ENCODE peak calls at places on chromosomes 7 and 10, in nine cellular contexts. L is uterus; S is HCT116; Y is neuronal stem cell; F is CD8-positive, alpha-beta T cell; W is sigmoid colon; J is A549; M is heart left ventricle; E is SJSA1. O is an unnamed sample. For H3K9me3, the result is how much of the 10 kb centered on the place peaks cover.

GRCh38 chr7:8147760-8148463 is 114.1 kb downstream of the ICA1 start:
- DNase-seq in L (no peak), S (no peak), Y (no peak), F (no peak), W (no peak), J (no peak), M (peak), E (no peak), O (no peak)

GRCh38 chr7:75716992-75717626 is 21.6 kb downstream of the HIP1 start:
- DNase-seq in L (no peak), S (peak), Y (no peak), F (no peak), W (no peak), J (peak), M (no peak), E (no peak), O (no peak)

GRCh38 chr7:106679153-106679931 is 18.4 kb upstream of the CCDC71L start:
- DNase-seq in L (no peak), S (no peak), Y (no peak), F (no peak), W (no peak), J (peak), M (no peak), E (peak), O (no peak)

GRCh38 chr10:73998623-73999622 is 1.0 kb downstream of the VCL start:
- DNase-seq in L (peak), S (peak), Y (peak), F (peak), W (peak), J (peak), M (peak), E (peak), O (peak)

GRCh38 chr7:115135769-115136410 is 214.0 kb downstream of the MDFIC start:
- DNase-seq in L (peak), S (no peak), Y (no peak), F (no peak), W (no peak), J (no peak), M (no peak), E (no peak), O (no peak)

GRCh38 chr10:22333167-22333566 is 12.1 kb upstream of the SPAG6 start:
- DNase-seq in L (no peak), S (no peak), Y (peak), F (no peak), W (no peak), J (no peak), M (no peak), E (no peak), O (no peak)

GRCh38 chr10:112362833-112363232 is 11.1 kb upstream of the ACSL5 start:
- DNase-seq in L (peak), S (no peak), Y (no peak), F (no peak), W (no peak), J (no peak), M (peak), E (no peak), O (no peak)

GRCh38 chr10:43228783-43229207 is 38.1 kb downstream of the RASGEF1A start:
- DNase-seq in L (no peak), S (no peak), Y (no peak), F (peak), W (peak), J (no peak), M (no peak), E (no peak), O (peak)

GRCh38 chr10:102801496-102801895 is 35.7 kb downstream of the CYP17A1 start:
- DNase-seq in L (no peak), S (no peak), Y (no peak), F (no peak), W (no peak), J (no peak), M (no peak), E (no peak), O (no peak)

GRCh38 chr10:128875030-128875744 is 591.9 kb upstream of the MGMT start:
- DNase-seq in L (no peak), S (no peak), Y (no peak), F (no peak), W (no peak), J (no peak), M (no peak), E (no peak), O (no peak)

GRCh38 chr7:92602352-92603088 is 12.3 kb upstream of the FAM133B start:
- DNase-seq in L (no peak), S (no peak), Y (no peak), F (no peak), W (no peak), J (no peak), M (no peak), E (no peak), O (no peak)

GRCh38 chr10:33240265-33240664 is 94.2 kb downstream of the NRP1 start:
- DNase-seq in L (no peak), S (no peak), Y (no peak), F (no peak), W (no peak), J (no peak), M (no peak), E (no peak), O (no peak)

GRCh38 chr7:96321041-96321669 is 743 bp downstream of the SLC25A13 start:
- DNase-seq in L (peak), S (peak), Y (peak), F (no peak), W (peak), J (peak), M (peak), E (peak), O (peak)

GRCh38 chr10:52879651-52880050 is 107.1 kb upstream of the MBL2 start:
- DNase-seq in L (no peak), S (no peak), Y (no peak), F (no peak), W (no peak), J (no peak), M (no peak), E (no peak), O (no peak)

GRCh38 chr10:43623351-43623750 is 17.1 kb downstream of the ZNF485 start:
- DNase-seq in L (no peak), S (no peak), Y (no peak), F (no peak), W (no peak), J (no peak), M (no peak), E (no peak), O (no peak)

GRCh38 chr7:121419201-121420148 is 23.4 kb upstream of the FAM3C start:
- DNase-seq in L (no peak), S (no peak), Y (no peak), F (no peak), W (no peak), J (no peak), M (no peak), E (no peak), O (no peak)

GRCh38 chr7:27109533-27110162 is 7.2 kb upstream of the HOXA2 start:
- DNase-seq in L (no peak), S (no peak), Y (no peak), F (no peak), W (no peak), J (no peak), M (no peak), E (no peak), O (no peak)

GRCh38 chr7:111374027-111374426 is 188.3 kb downstream of the IMMP2L start:
- DNase-seq in L (no peak), S (no peak), Y (no peak), F (no peak), W (no peak), J (no peak), M (no peak), E (no peak), O (no peak)

GRCh38 chr7:47498229-47499056 is 83.5 kb downstream of the TNS3 start:
- DNase-seq in L (no peak), S (no peak), Y (no peak), F (no peak), W (peak), J (no peak), M (no peak), E (no peak), O (no peak)

GRCh38 chr7:89837515-89837914 is 316.8 kb upstream of the STEAP1 start:
- DNase-seq in L (no peak), S (no peak), Y (peak), F (no peak), W (no peak), J (no peak), M (no peak), E (no peak), O (no peak)

GRCh38 chr7:41940760-41941343 is 238.0 kb upstream of the INHBA start:
- DNase-seq in L (peak), S (peak), Y (peak), F (peak), W (peak), J (peak), M (peak), E (peak), O (peak)

GRCh38 chr7:107777702-107778101 is 25.3 kb downstream of the SLC26A3 start:
- DNase-seq in L (no peak), S (no peak), Y (no peak), F (no peak), W (peak), J (no peak), M (no peak), E (no peak), O (no peak)

GRCh38 chr7:158495780-158496179 is 91.8 kb downstream of the PTPRN2 start:
- DNase-seq in L (peak), S (peak), Y (peak), F (no peak), W (no peak), J (peak), M (no peak), E (peak), O (no peak)

GRCh38 chr7:44368885-44369284 is 43.5 kb upstream of the CAMK2B start:
- DNase-seq in L (no peak), S (no peak), Y (no peak), F (no peak), W (no peak), J (no peak), M (no peak), E (no peak), O (no peak)

GRCh38 chr7:45689011-45689796 is 115.0 kb downstream of the ADCY1 start:
- DNase-seq in L (no peak), S (no peak), Y (no peak), F (no peak), W (no peak), J (no peak), M (no peak), E (peak), O (no peak)

GRCh38 chr7:149716007-149716931 is 57.1 kb downstream of the ZNF467 start:
- DNase-seq in L (no peak), S (no peak), Y (no peak), F (no peak), W (peak), J (peak), M (no peak), E (peak), O (no peak)

GRCh38 chr10:84269773-84270172 is 24.9 kb downstream of the RGR start:
- DNase-seq in L (no peak), S (peak), Y (no peak), F (no peak), W (no peak), J (no peak), M (no peak), E (no peak), O (no peak)

GRCh38 chr7:8064828-8065227 is 96.2 kb downstream of the GLCCI1 start:
- DNase-seq in L (no peak), S (no peak), Y (no peak), F (no peak), W (no peak), J (no peak), M (no peak), E (no peak), O (no peak)

GRCh38 chr10:89207801-89208551 is 859 bp upstream of the CH25H start:
- DNase-seq in L (peak), S (no peak), Y (peak), F (peak), W (peak), J (no peak), M (peak), E (no peak), O (no peak)

GRCh38 chr7:157521061-157521731 is 184.4 kb downstream of the DNAJB6 start:
- DNase-seq in L (no peak), S (no peak), Y (no peak), F (peak), W (peak), J (no peak), M (no peak), E (peak), O (no peak)

GRCh38 chr7:105673367-105674188 is 92.3 kb upstream of the EFCAB10 start:
- DNase-seq in L (no peak), S (no peak), Y (no peak), F (no peak), W (peak), J (no peak), M (no peak), E (no peak), O (no peak)

GRCh38 chr10:58465641-58466040 is 47.0 kb upstream of the BICC1 start:
- DNase-seq in L (no peak), S (no peak), Y (no peak), F (no peak), W (no peak), J (no peak), M (no peak), E (no peak), O (no peak)

GRCh38 chr10:24793648-24794379 is 70.1 kb upstream of the ARHGAP21 start:
- DNase-seq in L (no peak), S (no peak), Y (no peak), F (no peak), W (no peak), J (no peak), M (no peak), E (no peak), O (no peak)

GRCh38 chr7:121832347-121832746 is 40.6 kb upstream of the PTPRZ1 start:
- DNase-seq in L (no peak), S (no peak), Y (no peak), F (no peak), W (no peak), J (no peak), M (no peak), E (no peak), O (no peak)

GRCh38 chr10:90062786-90063185 is 361.4 kb downstream of the KIF20B start:
- DNase-seq in L (no peak), S (no peak), Y (no peak), F (no peak), W (no peak), J (no peak), M (no peak), E (no peak), O (no peak)

GRCh38 chr7:34523233-34523918 is 134.6 kb upstream of the NPSR1 start:
- DNase-seq in L (no peak), S (no peak), Y (no peak), F (no peak), W (no peak), J (peak), M (no peak), E (no peak), O (no peak)

GRCh38 chr7:144738708-144739314 is 97.0 kb downstream of the TPK1 start:
- DNase-seq in L (no peak), S (peak), Y (no peak), F (peak), W (no peak), J (peak), M (no peak), E (no peak), O (peak)

GRCh38 chr7:144437370-144438191 is 34.1 kb upstream of the NOBOX start:
- DNase-seq in L (peak), S (peak), Y (peak), F (peak), W (no peak), J (peak), M (peak), E (no peak), O (peak)

GRCh38 chr7:99541212-99541611 is 10.7 kb downstream of the FAM200A start:
- DNase-seq in L (no peak), S (no peak), Y (no peak), F (no peak), W (no peak), J (no peak), M (no peak), E (no peak), O (no peak)

GRCh38 chr7:99543916-99544315 is 8.0 kb downstream of the FAM200A start:
- DNase-seq in L (no peak), S (no peak), Y (no peak), F (no peak), W (no peak), J (no peak), M (no peak), E (no peak), O (no peak)

GRCh38 chr7:99539213-99539811 is 12.6 kb downstream of the FAM200A start:
- DNase-seq in L (no peak), S (no peak), Y (no peak), F (no peak), W (no peak), J (no peak), M (no peak), E (no peak), O (no peak)

GRCh38 chr7:99543081-99543671 is 8.7 kb downstream of the FAM200A start:
- DNase-seq in L (no peak), S (no peak), Y (no peak), F (no peak), W (no peak), J (no peak), M (no peak), E (no peak), O (no peak)

DNA sequence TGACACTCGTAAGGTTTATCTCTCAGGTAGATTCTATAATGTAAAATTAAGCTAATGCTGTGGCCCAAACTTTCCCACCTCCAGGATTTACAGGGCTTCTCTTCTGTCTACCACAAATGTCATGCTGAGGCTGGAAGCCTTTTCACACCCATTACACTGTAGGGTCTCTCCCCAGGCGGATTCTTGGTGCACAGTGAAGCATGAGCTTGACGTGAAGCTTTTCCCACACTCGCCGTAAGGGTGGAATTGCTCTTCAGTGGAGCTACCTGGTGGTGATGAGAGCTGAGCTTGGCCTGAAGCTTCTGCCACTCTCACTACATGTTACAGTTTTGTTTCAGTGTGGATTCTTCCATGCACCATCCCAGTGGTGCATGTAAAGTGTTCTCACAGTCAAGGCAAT is 11.4 kb downstream of the FAM200A start:
- DNase-seq in L (no peak), S (no peak), Y (no peak), F (no peak), W (no peak), J (no peak), M (no peak), E (no peak), O (no peak)
- H3K9me3 ChIP-seq in L (under half), S (under half), Y (under half), F (under half), W (under half), J (half or more), M (under half), E (under half), O (under half)

GRCh38 chr10:12350167-12350872 is 973 bp downstream of the CAMK1D start:
- DNase-seq in L (no peak), S (no peak), Y (peak), F (peak), W (peak), J (peak), M (peak), E (no peak), O (peak)
- H3K4me3 ChIP-seq in L (peak), S (peak), Y (peak), F (peak), W (peak), J (peak), M (peak), E (peak), O (peak)

GRCh38 chr7:28179081-28180030 is 1.2 kb downstream of the JAZF1 start:
- DNase-seq in L (peak), S (no peak), Y (peak), F (peak), W (peak), J (peak), M (peak), E (peak), O (peak)
- H3K27ac ChIP-seq in L (peak), S (no peak), Y (no peak), F (peak), W (peak), J (peak), M (peak), E (no peak), O (no peak)

GRCh38 chr10:133438711-133439273 is 14.4 kb upstream of the SPRN start:
- DNase-seq in L (no peak), S (peak), Y (no peak), F (no peak), W (no peak), J (peak), M (no peak), E (no peak), O (peak)
- H3K9me3 ChIP-seq in L (under half), S (under half), Y (under half), F (under half), W (under half), J (under half), M (under half), E (under half), O (under half)

DNA sequence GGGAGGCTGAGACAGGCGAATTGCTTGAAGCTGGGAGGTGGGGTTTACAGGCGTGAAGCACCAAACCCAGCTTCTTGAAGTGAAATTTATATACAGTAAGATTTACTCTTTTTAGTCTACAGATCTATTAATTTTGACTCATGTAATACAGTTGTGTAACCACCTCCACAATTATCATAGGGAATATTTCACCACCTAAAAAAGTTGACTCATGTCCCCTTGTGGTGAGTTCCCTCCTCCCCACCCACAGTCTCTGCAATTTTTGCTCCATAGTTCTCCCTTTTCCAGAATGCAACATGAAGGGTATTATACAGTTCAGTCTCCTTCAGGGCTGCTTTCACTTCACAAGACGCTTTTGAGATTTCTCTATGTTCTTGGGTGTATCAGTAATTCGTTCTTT is 156.8 kb downstream of the FAM107B start:
- DNase-seq in L (no peak), S (no peak), Y (no peak), F (no peak), W (no peak), J (no peak), M (no peak), E (no peak), O (no peak)
- H3K4me3 ChIP-seq in L (no peak), S (no peak), Y (no peak), F (no peak), W (no peak), J (no peak), M (no peak), E (no peak), O (no peak)

O was measured in CD8-positive, alpha-beta memory T cell.